ENCODE peak calls at places on chromosome 18, in nine cellular contexts. T is adrenal gland; G is stimulated activated CD8-positive, alpha-beta memory T cell treated with anti-CD3 and anti-CD28 coated beads, Interleukin-15, amount 100 ng/mL, for 1 hour; V is cardiac fibroblast; M is iPS-NIHi11; A is NCI-H1092 treated with DMSO at 0.1 percent for 48 hours; Q is brain microvascular endothelial cell; K is effector memory CD4-positive, alpha-beta T cell; W is omental fat pad. H is an unnamed sample.

GRCh38 chr18:51125976-51126375 is 71.5 kb downstream of the MEX3C start:
- DNase-seq in K (no peak), A (no peak), Q (no peak), T (no peak), W (no peak), V (no peak), G (no peak), M (no peak), H (no peak)

GRCh38 chr18:8982416-8983183 is 119.9 kb upstream of the NDUFV2 start:
- DNase-seq in A (peak), G (no peak), W (no peak), T (no peak), Q (peak), M (peak), V (peak), K (no peak), H (no peak)

GRCh38 chr18:35040988-35041751 is at the start of gene MAPRE2:
- DNase-seq in Q (peak), T (peak), M (peak), K (peak), W (peak), V (peak), G (peak), A (peak), H (peak)

GRCh38 chr18:79603321-79604204 is 76.0 kb upstream of the CTDP1 start:
- DNase-seq in W (no peak), Q (no peak), K (no peak), G (no peak), M (no peak), A (no peak), V (no peak), T (no peak), H (no peak)

GRCh38 chr18:13558132-13558531 is 168.2 kb downstream of the FAM210A start:
- DNase-seq in T (no peak), W (no peak), V (peak), K (no peak), G (no peak), Q (peak), A (peak), M (peak), H (no peak)

GRCh38 chr18:58846325-58846724 is 18.4 kb upstream of the ZNF532 start:
- DNase-seq in T (no peak), K (no peak), W (no peak), G (no peak), V (no peak), A (no peak), M (no peak), Q (no peak), H (no peak)

GRCh38 chr18:39435986-39436385 is 1870.4 kb upstream of the CELF4 start:
- DNase-seq in G (no peak), V (no peak), Q (no peak), K (no peak), T (no peak), W (no peak), A (no peak), M (no peak), H (no peak)

GRCh38 chr18:59079264-59079972 is 60.3 kb upstream of the SEC11C start:
- DNase-seq in A (peak), V (no peak), M (no peak), G (no peak), W (no peak), Q (peak), T (no peak), K (no peak), H (no peak)

GRCh38 chr18:33844232-33844631 is 266.2 kb downstream of the ASXL3 start:
- DNase-seq in W (no peak), V (no peak), M (no peak), G (no peak), K (no peak), Q (no peak), T (no peak), A (no peak), H (no peak)

GRCh38 chr18:506264-506663 is 5.8 kb upstream of the COLEC12 start:
- DNase-seq in M (no peak), K (no peak), G (no peak), V (no peak), W (no peak), T (no peak), Q (no peak), A (no peak), H (no peak)

H was measured in thoracic aorta.